ENCODE peak calls at places on chromosomes 13 and 19, in four cellular contexts. Q, Z, X and G are unnamed samples.

GRCh38 chr13:97136418-97136817 is 85.7 kb upstream of the MBNL2 start:
- DNase-seq in Z (no peak), X (no peak), Q (no peak), G (no peak)

GRCh38 chr19:28598861-28599260 is 614.1 kb downstream of the UQCRFS1 start:
- DNase-seq in X (no peak), Z (no peak), Q (no peak), G (no peak)

GRCh38 chr19:1244693-1245451 is 3.3 kb downstream of the ATP5F1D start:
- DNase-seq in Z (no peak), Q (peak; percentile 86), X (no peak), G (no peak)

GRCh38 chr13:40126301-40127085 is 471.0 kb downstream of the COG6 start:
- DNase-seq in Q (no peak), Z (no peak), X (no peak), G (peak; percentile 76)

GRCh38 chr19:34430738-34431625 is 2.8 kb downstream of the UBA2 start:
- DNase-seq in Q (peak; percentile 57), Z (peak; percentile 45), X (peak; percentile 61), G (peak; percentile 77)

GRCh38 chr13:65913173-65913572 is 1317.0 kb downstream of the PCDH9 start:
- DNase-seq in X (peak; percentile 88), Z (peak; percentile 63), Q (no peak), G (no peak)

GRCh38 chr13:42239644-42240043 is 32.3 kb upstream of the AKAP11 start:
- DNase-seq in X (no peak), Q (no peak), Z (peak; percentile 6), G (no peak)

GRCh38 chr19:16379521-16380313 is 55.1 kb downstream of the KLF2 start:
- DNase-seq in Z (no peak), X (no peak), Q (no peak), G (no peak)

GRCh38 chr13:99655351-99656091 is 154.2 kb downstream of the TM9SF2 start:
- DNase-seq in Z (peak; percentile 73), X (no peak), Q (peak; percentile 72), G (no peak)

GRCh38 chr19:19057720-19058119 is 6.1 kb upstream of the SLC25A42 start:
- DNase-seq in X (no peak), Z (no peak), Q (no peak), G (no peak)

GRCh38 chr19:19059018-19059836 is 4.6 kb upstream of the SLC25A42 start:
- DNase-seq in X (no peak), Q (no peak), Z (no peak), G (no peak)

GRCh38 chr19:19056636-19057275 is 7.0 kb upstream of the SLC25A42 start:
- DNase-seq in Q (no peak), Z (no peak), X (no peak), G (no peak)

GRCh38 chr19:19055701-19056100 is 8.1 kb upstream of the SLC25A42 start:
- DNase-seq in Q (no peak), X (no peak), Z (no peak), G (no peak)

DNA sequence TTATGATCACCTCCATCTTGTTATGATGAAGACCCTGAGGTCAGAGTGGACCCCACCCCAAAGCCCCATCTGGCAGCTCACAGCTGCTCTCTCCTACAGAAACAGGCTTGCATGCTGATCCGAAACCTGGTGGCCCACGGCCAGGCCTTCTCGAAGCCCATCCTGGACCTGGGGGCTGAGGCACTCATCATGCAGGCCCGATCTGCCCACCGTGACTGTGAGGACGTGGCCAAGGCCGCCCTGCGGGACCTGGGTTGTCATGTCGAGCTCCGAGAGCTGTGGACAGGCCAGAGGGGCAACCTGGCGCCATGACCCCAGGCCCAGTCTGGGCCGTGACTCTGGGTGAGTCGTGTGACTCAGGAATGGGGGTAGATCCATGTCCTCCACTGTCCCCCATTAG is 6.5 kb upstream of the SLC25A42 start:
- DNase-seq in X (no peak), Q (no peak), Z (no peak), G (no peak)
- H3K36me3 ChIP-seq in X (peaks cover 30% of the 10 kb centered on the region), Q (peaks cover 23% of the 10 kb centered on the region), Z (peaks cover 14% of the 10 kb centered on the region), G (peaks cover 4% of the 10 kb centered on the region)

GRCh38 chr19:49216076-49216475 is 58.5 kb downstream of the TRPM4 start:
- DNase-seq in Q (no peak), X (no peak), Z (no peak), G (no peak)
- H3K4me2 ChIP-seq in Q (no peak overlapping the region), X (no peak overlapping the region), Z (no peak overlapping the region), G (no peak overlapping the region)

GRCh38 chr19:41920878-41921277 is 7.4 kb downstream of the ERFL start:
- DNase-seq in Q (no peak), Z (no peak), X (no peak), G (no peak)
- TF ChIP-seq EZH2 in Q (no peak), Z (no peak), X (no peak), G (no peak)

DNA sequence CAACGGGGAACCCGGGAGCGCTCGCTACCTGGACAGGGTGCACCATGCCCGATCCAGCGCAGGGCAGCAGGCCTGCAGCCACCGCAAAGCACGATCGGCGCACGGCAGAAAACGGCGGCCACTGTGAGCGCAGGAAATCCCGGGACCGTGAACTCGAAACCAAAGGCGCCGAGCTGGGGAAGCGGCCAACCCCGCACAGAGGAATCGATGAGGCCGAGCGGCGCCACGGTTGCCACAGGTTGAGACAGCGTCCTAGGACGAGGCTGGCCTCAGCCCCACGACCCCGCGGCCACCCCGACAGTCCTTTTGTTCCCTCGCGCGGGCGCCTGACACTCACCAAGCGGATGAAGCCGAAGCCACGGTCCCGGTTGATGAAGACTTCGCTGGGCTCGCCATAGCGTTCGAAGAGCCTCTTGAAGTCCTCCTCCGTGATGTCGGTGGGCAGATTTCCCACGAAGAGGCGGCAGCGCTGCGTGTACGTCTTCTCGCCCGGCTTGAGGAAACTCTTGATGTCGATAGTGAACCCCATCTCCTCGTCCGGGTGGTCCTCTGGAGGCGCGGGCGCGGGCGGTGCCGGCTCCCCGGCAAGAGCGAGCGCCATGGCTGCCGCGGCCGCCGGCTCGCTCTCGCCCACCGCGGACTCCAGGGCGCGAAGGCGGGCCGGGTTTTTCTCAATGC is 557 bp downstream of the PSPC1 start:
- DNase-seq in Z (peak; percentile 44), Q (no peak), X (peak; percentile 57), G (peak; percentile 12)
- H3K36me3 ChIP-seq in Z (no peaks in the 10 kb centered on the region), Q (no peaks in the 10 kb centered on the region), X (no peaks in the 10 kb centered on the region), G (no peaks in the 10 kb centered on the region)

GRCh38 chr19:46488551-46488950 is 7.1 kb downstream of the PNMA8B start:
- DNase-seq in Z (no peak), Q (no peak), X (no peak), G (no peak)
- H3K4me2 ChIP-seq in Z (no peak overlapping the region), Q (peak overlapping the region; percentile 99), X (no peak overlapping the region), G (no peak overlapping the region)

GRCh38 chr13:77555246-77555645 is 19.7 kb downstream of the SCEL start:
- DNase-seq in Z (no peak), Q (no peak), X (no peak), G (no peak)
- TF ChIP-seq EZH2 in Z (no peak), Q (no peak), X (no peak), G (no peak)